ENCODE peak calls at places on chromosome 14, in ten cellular contexts. One of them, this sample, is unnamed.
A peak's percentile ranks its signal among the peaks of the same experiment; 100 is the strongest.

GRCh38 chr14:43540948-43541347 is 966.1 kb downstream of the FSCB start:
- DNase-seq in NT2/D1: peak; percentile 11
- DNase-seq in cardiac muscle cell: no peak
- DNase-seq in tibial nerve: no peak
- DNase-seq in CD4-positive, CD25-positive, alpha-beta regulatory T cell: no peak
- DNase-seq in spleen: no peak
- DNase-seq in heart left ventricle: no peak
- DNase-seq in upper lobe of left lung: no peak
- DNase-seq in naive thymus-derived CD4-positive, alpha-beta T cell: no peak
- DNase-seq in psoas muscle: no peak
- DNase-seq in this sample: no peak

GRCh38 chr14:100065942-100066574 is 836 bp downstream of the EVL start:
- DNase-seq in NT2/D1: no peak
- DNase-seq in cardiac muscle cell: peak; percentile 26
- DNase-seq in tibial nerve: no peak
- DNase-seq in CD4-positive, CD25-positive, alpha-beta regulatory T cell: peak; percentile 63
- DNase-seq in spleen: peak; percentile 85
- DNase-seq in heart left ventricle: peak; percentile 40
- DNase-seq in upper lobe of left lung: peak; percentile 51
- DNase-seq in naive thymus-derived CD4-positive, alpha-beta T cell: peak; percentile 85
- DNase-seq in psoas muscle: no peak
- DNase-seq in this sample: no peak

GRCh38 chr14:51176819-51177218 is 63.2 kb upstream of the TMX1 start:
- DNase-seq in NT2/D1: peak; percentile 40
- DNase-seq in cardiac muscle cell: peak; percentile 68
- DNase-seq in tibial nerve: no peak
- DNase-seq in CD4-positive, CD25-positive, alpha-beta regulatory T cell: no peak
- DNase-seq in spleen: no peak
- DNase-seq in heart left ventricle: no peak
- DNase-seq in upper lobe of left lung: no peak
- DNase-seq in naive thymus-derived CD4-positive, alpha-beta T cell: no peak
- DNase-seq in psoas muscle: no peak
- DNase-seq in this sample: no peak

GRCh38 chr14:100577986-100578431 is 9.2 kb downstream of the BEGAIN start:
- DNase-seq in NT2/D1: no peak
- DNase-seq in cardiac muscle cell: no peak
- DNase-seq in tibial nerve: no peak
- DNase-seq in CD4-positive, CD25-positive, alpha-beta regulatory T cell: no peak
- DNase-seq in spleen: peak; percentile 41
- DNase-seq in heart left ventricle: no peak
- DNase-seq in upper lobe of left lung: no peak
- DNase-seq in naive thymus-derived CD4-positive, alpha-beta T cell: no peak
- DNase-seq in psoas muscle: peak; percentile 33
- DNase-seq in this sample: no peak

GRCh38 chr14:81400202-81400678 is at the start of gene STON2:
- DNase-seq in NT2/D1: no peak
- DNase-seq in cardiac muscle cell: peak; percentile 33
- DNase-seq in tibial nerve: no peak
- DNase-seq in CD4-positive, CD25-positive, alpha-beta regulatory T cell: no peak
- DNase-seq in spleen: no peak
- DNase-seq in heart left ventricle: no peak
- DNase-seq in upper lobe of left lung: peak; percentile 42
- DNase-seq in naive thymus-derived CD4-positive, alpha-beta T cell: no peak
- DNase-seq in psoas muscle: peak; percentile 67
- DNase-seq in this sample: peak; percentile 44

GRCh38 chr14:63383776-63384367 is 65.1 kb upstream of the GPHB5 start:
- DNase-seq in NT2/D1: no peak
- DNase-seq in cardiac muscle cell: no peak
- DNase-seq in tibial nerve: no peak
- DNase-seq in CD4-positive, CD25-positive, alpha-beta regulatory T cell: no peak
- DNase-seq in spleen: no peak
- DNase-seq in heart left ventricle: no peak
- DNase-seq in upper lobe of left lung: no peak
- DNase-seq in naive thymus-derived CD4-positive, alpha-beta T cell: no peak
- DNase-seq in psoas muscle: no peak
- DNase-seq in this sample: no peak

GRCh38 chr14:75906680-75907280 is 75.0 kb downstream of the TGFB3 start:
- DNase-seq in NT2/D1: peak; percentile 20
- DNase-seq in cardiac muscle cell: peak; percentile 80
- DNase-seq in tibial nerve: peak; percentile 44
- DNase-seq in CD4-positive, CD25-positive, alpha-beta regulatory T cell: peak; percentile 43
- DNase-seq in spleen: no peak
- DNase-seq in heart left ventricle: peak; percentile 64
- DNase-seq in upper lobe of left lung: peak; percentile 45
- DNase-seq in naive thymus-derived CD4-positive, alpha-beta T cell: peak; percentile 55
- DNase-seq in psoas muscle: peak; percentile 65
- DNase-seq in this sample: peak; percentile 48

GRCh38 chr14:46048127-46048526 is 603.5 kb downstream of the RPL10L start:
- DNase-seq in NT2/D1: peak; percentile 35
- DNase-seq in cardiac muscle cell: peak; percentile 9
- DNase-seq in tibial nerve: no peak
- DNase-seq in CD4-positive, CD25-positive, alpha-beta regulatory T cell: no peak
- DNase-seq in spleen: no peak
- DNase-seq in heart left ventricle: no peak
- DNase-seq in upper lobe of left lung: no peak
- DNase-seq in naive thymus-derived CD4-positive, alpha-beta T cell: no peak
- DNase-seq in psoas muscle: no peak
- DNase-seq in this sample: no peak

GRCh38 chr14:80850197-80850814 is 91.2 kb downstream of the CEP128 start:
- DNase-seq in NT2/D1: peak; percentile 1
- DNase-seq in cardiac muscle cell: peak; percentile 68
- DNase-seq in tibial nerve: no peak
- DNase-seq in CD4-positive, CD25-positive, alpha-beta regulatory T cell: no peak
- DNase-seq in spleen: no peak
- DNase-seq in heart left ventricle: no peak
- DNase-seq in upper lobe of left lung: no peak
- DNase-seq in naive thymus-derived CD4-positive, alpha-beta T cell: no peak
- DNase-seq in psoas muscle: no peak
- DNase-seq in this sample: peak; percentile 14

GRCh38 chr14:101889366-101889765 is 75.0 kb upstream of the DYNC1H1 start:
- DNase-seq in NT2/D1: no peak
- DNase-seq in cardiac muscle cell: no peak
- DNase-seq in tibial nerve: no peak
- DNase-seq in CD4-positive, CD25-positive, alpha-beta regulatory T cell: no peak
- DNase-seq in spleen: peak; percentile 53
- DNase-seq in heart left ventricle: no peak
- DNase-seq in upper lobe of left lung: no peak
- DNase-seq in naive thymus-derived CD4-positive, alpha-beta T cell: no peak
- DNase-seq in psoas muscle: no peak
- DNase-seq in this sample: no peak

GRCh38 chr14:71166434-71166833 is 259.2 kb downstream of the PCNX1 start:
- DNase-seq in NT2/D1: peak; percentile 70
- DNase-seq in cardiac muscle cell: peak; percentile 79
- DNase-seq in tibial nerve: no peak
- DNase-seq in CD4-positive, CD25-positive, alpha-beta regulatory T cell: no peak
- DNase-seq in spleen: no peak
- DNase-seq in heart left ventricle: no peak
- DNase-seq in upper lobe of left lung: peak; percentile 29
- DNase-seq in naive thymus-derived CD4-positive, alpha-beta T cell: no peak
- DNase-seq in psoas muscle: no peak
- DNase-seq in this sample: no peak

GRCh38 chr14:102015771-102016170 is 51.4 kb downstream of the DYNC1H1 start:
- DNase-seq in NT2/D1: no peak
- DNase-seq in cardiac muscle cell: no peak
- DNase-seq in tibial nerve: no peak
- DNase-seq in CD4-positive, CD25-positive, alpha-beta regulatory T cell: no peak
- DNase-seq in spleen: no peak
- DNase-seq in heart left ventricle: no peak
- DNase-seq in upper lobe of left lung: no peak
- DNase-seq in naive thymus-derived CD4-positive, alpha-beta T cell: no peak
- DNase-seq in psoas muscle: no peak
- DNase-seq in this sample: no peak

GRCh38 chr14:51239813-51240803 is at the start of gene TMX1:
- DNase-seq in NT2/D1: peak; percentile 94
- DNase-seq in cardiac muscle cell: peak; percentile 99
- DNase-seq in tibial nerve: peak; percentile 84
- DNase-seq in CD4-positive, CD25-positive, alpha-beta regulatory T cell: peak; percentile 82
- DNase-seq in spleen: peak; percentile 97
- DNase-seq in heart left ventricle: peak; percentile 96
- DNase-seq in upper lobe of left lung: peak; percentile 97
- DNase-seq in naive thymus-derived CD4-positive, alpha-beta T cell: peak; percentile 80
- DNase-seq in psoas muscle: peak; percentile 98
- DNase-seq in this sample: peak; percentile 94

GRCh38 chr14:52906141-52906601 is 44.7 kb downstream of the FERMT2 start:
- DNase-seq in NT2/D1: no peak
- DNase-seq in cardiac muscle cell: peak; percentile 72
- DNase-seq in tibial nerve: no peak
- DNase-seq in CD4-positive, CD25-positive, alpha-beta regulatory T cell: no peak
- DNase-seq in spleen: no peak
- DNase-seq in heart left ventricle: no peak
- DNase-seq in upper lobe of left lung: no peak
- DNase-seq in naive thymus-derived CD4-positive, alpha-beta T cell: no peak
- DNase-seq in psoas muscle: no peak
- DNase-seq in this sample: no peak

GRCh38 chr14:22314183-22314820 is 274.7 kb downstream of the DAD1 start:
- DNase-seq in NT2/D1: peak; percentile 27
- DNase-seq in cardiac muscle cell: peak; percentile 69
- DNase-seq in tibial nerve: no peak
- DNase-seq in CD4-positive, CD25-positive, alpha-beta regulatory T cell: no peak
- DNase-seq in spleen: no peak
- DNase-seq in heart left ventricle: no peak
- DNase-seq in upper lobe of left lung: peak; percentile 30
- DNase-seq in naive thymus-derived CD4-positive, alpha-beta T cell: no peak
- DNase-seq in psoas muscle: no peak
- DNase-seq in this sample: peak; percentile 46

GRCh38 chr14:54447231-54447692 is 6.1 kb upstream of the CNIH1 start:
- DNase-seq in NT2/D1: no peak
- DNase-seq in cardiac muscle cell: peak; percentile 86
- DNase-seq in tibial nerve: no peak
- DNase-seq in CD4-positive, CD25-positive, alpha-beta regulatory T cell: no peak
- DNase-seq in spleen: no peak
- DNase-seq in heart left ventricle: no peak
- DNase-seq in upper lobe of left lung: peak; percentile 50
- DNase-seq in naive thymus-derived CD4-positive, alpha-beta T cell: no peak
- DNase-seq in psoas muscle: no peak
- DNase-seq in this sample: no peak

GRCh38 chr14:90518075-90518940 is 121.5 kb downstream of the CALM1 start:
- DNase-seq in NT2/D1: no peak
- DNase-seq in cardiac muscle cell: peak; percentile 14
- DNase-seq in tibial nerve: no peak
- DNase-seq in CD4-positive, CD25-positive, alpha-beta regulatory T cell: no peak
- DNase-seq in spleen: no peak
- DNase-seq in heart left ventricle: peak; percentile 30
- DNase-seq in upper lobe of left lung: no peak
- DNase-seq in naive thymus-derived CD4-positive, alpha-beta T cell: no peak
- DNase-seq in psoas muscle: no peak
- DNase-seq in this sample: no peak
- H3K4me1 ChIP-seq in NT2/D1: peaks cover 19% of the 10 kb centered on the region
- H3K4me1 ChIP-seq in cardiac muscle cell: peaks cover 5% of the 10 kb centered on the region
- H3K4me1 ChIP-seq in tibial nerve: no peaks in the 10 kb centered on the region
- H3K4me1 ChIP-seq in CD4-positive, CD25-positive, alpha-beta regulatory T cell: no peaks in the 10 kb centered on the region
- H3K4me1 ChIP-seq in spleen: peaks cover 13% of the 10 kb centered on the region
- H3K4me1 ChIP-seq in heart left ventricle: no peaks in the 10 kb centered on the region
- H3K4me1 ChIP-seq in upper lobe of left lung: peaks cover 35% of the 10 kb centered on the region
- H3K4me1 ChIP-seq in naive thymus-derived CD4-positive, alpha-beta T cell: no peaks in the 10 kb centered on the region
- H3K4me1 ChIP-seq in psoas muscle: peaks cover 26% of the 10 kb centered on the region
- H3K4me1 ChIP-seq in this sample: no peaks in the 10 kb centered on the region

DNA sequence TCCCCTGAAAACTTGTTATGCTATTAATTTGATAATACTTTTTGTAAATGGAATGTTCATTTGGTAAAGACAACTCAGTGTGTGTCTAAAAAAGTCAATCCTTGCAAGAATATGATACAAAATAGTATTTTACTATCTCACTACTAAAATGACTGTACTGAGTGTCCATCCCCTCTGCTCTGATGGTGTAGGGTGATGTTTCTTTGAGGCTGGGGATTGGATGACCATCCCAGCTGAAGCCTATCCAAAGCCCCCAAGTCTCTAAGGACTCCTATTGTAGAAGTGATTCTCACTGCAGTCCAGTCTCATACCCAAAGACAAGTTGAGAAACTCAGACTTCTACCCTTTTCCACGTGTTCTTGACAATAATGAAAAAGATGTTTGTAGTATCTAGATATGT is 1128.4 kb downstream of the BCL11B start:
- DNase-seq in NT2/D1: no peak
- DNase-seq in cardiac muscle cell: no peak
- DNase-seq in tibial nerve: no peak
- DNase-seq in CD4-positive, CD25-positive, alpha-beta regulatory T cell: no peak
- DNase-seq in spleen: no peak
- DNase-seq in heart left ventricle: no peak
- DNase-seq in upper lobe of left lung: no peak
- DNase-seq in naive thymus-derived CD4-positive, alpha-beta T cell: no peak
- DNase-seq in psoas muscle: no peak
- DNase-seq in this sample: no peak
- H3K4me1 ChIP-seq in NT2/D1: no peaks in the 10 kb centered on the region
- H3K4me1 ChIP-seq in cardiac muscle cell: no peaks in the 10 kb centered on the region
- H3K4me1 ChIP-seq in tibial nerve: no peaks in the 10 kb centered on the region
- H3K4me1 ChIP-seq in CD4-positive, CD25-positive, alpha-beta regulatory T cell: peaks cover 45% of the 10 kb centered on the region
- H3K4me1 ChIP-seq in spleen: no peaks in the 10 kb centered on the region
- H3K4me1 ChIP-seq in heart left ventricle: no peaks in the 10 kb centered on the region
- H3K4me1 ChIP-seq in upper lobe of left lung: no peaks in the 10 kb centered on the region
- H3K4me1 ChIP-seq in naive thymus-derived CD4-positive, alpha-beta T cell: peaks cover 45% of the 10 kb centered on the region
- H3K4me1 ChIP-seq in psoas muscle: no peaks in the 10 kb centered on the region
- H3K4me1 ChIP-seq in this sample: peaks cover 7% of the 10 kb centered on the region

DNA sequence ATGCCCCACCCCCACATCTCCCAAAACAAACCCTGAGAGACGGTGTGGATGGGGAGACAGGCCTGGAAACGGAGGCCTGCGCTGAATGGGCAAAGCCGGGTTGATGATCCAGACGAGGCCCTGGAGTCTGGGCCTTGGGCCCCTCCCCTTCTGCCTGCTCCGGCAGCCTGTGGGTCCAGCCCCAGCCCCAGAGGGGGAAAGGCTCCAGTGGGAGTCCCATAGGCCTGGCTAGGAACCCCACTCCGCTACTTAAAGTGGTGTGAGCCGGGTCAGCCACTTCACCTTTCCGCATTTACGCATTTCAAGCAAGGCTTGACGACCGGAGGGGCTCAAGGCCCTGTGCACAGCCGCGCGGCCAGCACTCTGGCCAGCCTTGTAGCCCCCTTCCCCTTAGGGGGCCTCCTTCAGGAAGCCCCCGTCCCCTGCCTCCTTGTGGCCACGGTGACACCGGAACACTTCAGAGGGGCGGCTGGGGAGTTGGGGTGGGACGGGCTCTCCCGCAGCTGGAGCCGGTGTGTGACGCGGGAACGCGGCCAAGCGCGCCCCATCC is 608 bp upstream of the TNFAIP2 start:
- DNase-seq in NT2/D1: no peak
- DNase-seq in cardiac muscle cell: peak; percentile 22
- DNase-seq in tibial nerve: no peak
- DNase-seq in CD4-positive, CD25-positive, alpha-beta regulatory T cell: no peak
- DNase-seq in spleen: no peak
- DNase-seq in heart left ventricle: no peak
- DNase-seq in upper lobe of left lung: no peak
- DNase-seq in naive thymus-derived CD4-positive, alpha-beta T cell: no peak
- DNase-seq in psoas muscle: peak; percentile 72
- DNase-seq in this sample: no peak
- H3K4me1 ChIP-seq in NT2/D1: peaks cover 8% of the 10 kb centered on the region
- H3K4me1 ChIP-seq in cardiac muscle cell: no peaks in the 10 kb centered on the region
- H3K4me1 ChIP-seq in tibial nerve: peaks cover 6% of the 10 kb centered on the region
- H3K4me1 ChIP-seq in CD4-positive, CD25-positive, alpha-beta regulatory T cell: peaks cover 2% of the 10 kb centered on the region
- H3K4me1 ChIP-seq in spleen: peaks cover 93% of the 10 kb centered on the region
- H3K4me1 ChIP-seq in heart left ventricle: peaks cover 3% of the 10 kb centered on the region
- H3K4me1 ChIP-seq in upper lobe of left lung: peaks cover 83% of the 10 kb centered on the region
- H3K4me1 ChIP-seq in naive thymus-derived CD4-positive, alpha-beta T cell: no peaks in the 10 kb centered on the region
- H3K4me1 ChIP-seq in psoas muscle: peaks cover 52% of the 10 kb centered on the region
- H3K4me1 ChIP-seq in this sample: no peaks in the 10 kb centered on the region

DNA sequence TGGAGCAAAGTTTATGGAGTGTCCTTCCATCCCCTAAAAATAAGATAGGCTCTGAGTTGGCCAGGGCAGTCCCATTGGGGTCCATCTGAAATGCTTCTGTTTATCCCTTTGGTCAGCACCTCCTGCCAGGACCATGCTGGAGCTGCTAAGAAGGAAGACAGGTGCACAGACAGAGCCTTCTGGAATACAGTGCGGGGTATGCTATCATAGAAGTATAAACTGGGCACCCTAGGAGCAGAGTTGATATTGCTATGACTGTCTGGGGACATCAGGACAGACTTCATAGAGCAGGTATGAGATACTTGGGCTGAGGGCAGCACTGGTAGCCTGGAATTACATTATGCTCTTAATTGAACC is 170.4 kb upstream of the HIF1A start:
- DNase-seq in NT2/D1: no peak
- DNase-seq in cardiac muscle cell: no peak
- DNase-seq in tibial nerve: no peak
- DNase-seq in CD4-positive, CD25-positive, alpha-beta regulatory T cell: no peak
- DNase-seq in spleen: no peak
- DNase-seq in heart left ventricle: no peak
- DNase-seq in upper lobe of left lung: no peak
- DNase-seq in naive thymus-derived CD4-positive, alpha-beta T cell: no peak
- DNase-seq in psoas muscle: no peak
- DNase-seq in this sample: no peak
- H3K4me1 ChIP-seq in NT2/D1: peaks cover 12% of the 10 kb centered on the region
- H3K4me1 ChIP-seq in cardiac muscle cell: peaks cover 31% of the 10 kb centered on the region
- H3K4me1 ChIP-seq in tibial nerve: no peaks in the 10 kb centered on the region
- H3K4me1 ChIP-seq in CD4-positive, CD25-positive, alpha-beta regulatory T cell: peaks cover 36% of the 10 kb centered on the region
- H3K4me1 ChIP-seq in spleen: peaks cover 48% of the 10 kb centered on the region
- H3K4me1 ChIP-seq in heart left ventricle: no peaks in the 10 kb centered on the region
- H3K4me1 ChIP-seq in upper lobe of left lung: peaks cover 54% of the 10 kb centered on the region
- H3K4me1 ChIP-seq in naive thymus-derived CD4-positive, alpha-beta T cell: peaks cover 69% of the 10 kb centered on the region
- H3K4me1 ChIP-seq in psoas muscle: peaks cover 36% of the 10 kb centered on the region
- H3K4me1 ChIP-seq in this sample: peaks cover 15% of the 10 kb centered on the region

This sample was measured in MM.1S.